ENCODE peak calls at places on chromosomes 16 and 17, in seven cellular contexts. S is progenitor cell of endocrine pancreas, P is AG04450, X is breast epithelium, J is AG04449, L is epithelial cell of esophagus, T is A549. V is an unnamed sample.

GRCh38 chr16:73202176-73202729 is 154.3 kb upstream of the ZFHX3 start:
- DNase-seq in S (no peak), P (peak; percentile 93), X (no peak), J (peak; percentile 97), L (no peak), T (peak; percentile 16), V (no peak)

GRCh38 chr16:70738083-70738977 is 52.5 kb upstream of the MTSS2 start:
- DNase-seq in S (no peak), P (peak; percentile 81), X (no peak), J (no peak), L (peak; percentile 75), T (peak; percentile 69), V (peak; percentile 71)

GRCh38 chr17:27990979-27991378 is 51.5 kb upstream of the NLK start:
- DNase-seq in S (no peak), P (no peak), X (no peak), J (no peak), L (no peak), T (no peak), V (no peak)

GRCh38 chr17:82195675-82196258 is 16.9 kb downstream of the CCDC57 start:
- DNase-seq in S (no peak), P (no peak), X (no peak), J (no peak), L (no peak), T (no peak), V (no peak)

GRCh38 chr17:19975601-19976000 is 2.0 kb downstream of the AKAP10 start:
- DNase-seq in S (no peak), P (no peak), X (no peak), J (no peak), L (no peak), T (no peak), V (no peak)

GRCh38 chr16:57966133-57966805 is 4.7 kb downstream of the CNGB1 start:
- DNase-seq in S (no peak), P (no peak), X (no peak), J (no peak), L (no peak), T (no peak), V (no peak)

GRCh38 chr17:50946891-50947843 is 81.0 kb upstream of the TOB1 start:
- DNase-seq in S (no peak), P (no peak), X (no peak), J (no peak), L (no peak), T (peak; percentile 62), V (no peak)

GRCh38 chr17:61340431-61340830 is 59.2 kb upstream of the TBX2 start:
- DNase-seq in S (no peak), P (no peak), X (no peak), J (no peak), L (peak; percentile 24), T (no peak), V (no peak)

GRCh38 chr17:77546772-77547201 is 406.0 kb downstream of the SEC14L1 start:
- DNase-seq in S (no peak), P (no peak), X (no peak), J (no peak), L (no peak), T (no peak), V (no peak)

GRCh38 chr17:42653179-42654124 is 5.6 kb upstream of the TUBG2 start:
- DNase-seq in S (no peak), P (no peak), X (peak; percentile 59), J (no peak), L (no peak), T (no peak), V (no peak)

GRCh38 chr17:77085916-77086432 is 54.8 kb upstream of the SEC14L1 start:
- DNase-seq in S (no peak), P (no peak), X (no peak), J (no peak), L (no peak), T (no peak), V (peak; percentile 46)

GRCh38 chr17:81044764-81045589 is 10.0 kb downstream of the BAIAP2 start:
- DNase-seq in S (no peak), P (no peak), X (peak; percentile 93), J (no peak), L (no peak), T (peak; percentile 45), V (peak; percentile 62)

GRCh38 chr16:77991701-77992100 is 30.6 kb upstream of the CLEC3A start:
- DNase-seq in S (no peak), P (no peak), X (no peak), J (no peak), L (peak; percentile 7), T (no peak), V (no peak)

GRCh38 chr16:56399492-56399891 is 25.9 kb downstream of the AMFR start:
- DNase-seq in S (no peak), P (no peak), X (no peak), J (no peak), L (no peak), T (no peak), V (no peak)

GRCh38 chr16:56399047-56399446 is 26.3 kb downstream of the AMFR start:
- DNase-seq in S (no peak), P (no peak), X (no peak), J (no peak), L (no peak), T (no peak), V (no peak)

GRCh38 chr16:56400458-56400857 is 24.9 kb downstream of the AMFR start:
- DNase-seq in S (no peak), P (no peak), X (no peak), J (no peak), L (no peak), T (no peak), V (no peak)

GRCh38 chr16:56405977-56406376 is 19.4 kb downstream of the AMFR start:
- DNase-seq in S (no peak), P (no peak), X (no peak), J (no peak), L (no peak), T (no peak), V (no peak)

DNA sequence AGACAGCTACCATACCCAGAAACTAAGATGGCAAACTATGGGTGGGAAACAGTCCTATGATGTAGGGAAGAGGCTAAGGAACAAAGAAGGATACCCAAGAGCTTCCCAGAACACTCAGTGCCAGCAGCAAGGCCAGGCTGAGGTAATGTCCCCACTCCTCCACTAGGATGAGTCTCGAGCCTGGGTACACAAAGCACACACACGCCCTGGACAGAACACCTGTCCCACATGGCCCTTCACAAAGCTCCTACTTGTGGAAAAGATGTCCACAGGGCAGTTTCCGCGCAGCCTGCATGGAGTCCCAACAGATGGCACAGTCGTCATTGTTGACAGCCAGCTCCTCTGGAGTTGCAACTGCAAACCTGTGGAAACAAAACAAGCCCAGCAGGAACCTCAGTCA is 23.9 kb downstream of the AMFR start:
- DNase-seq in S (no peak), P (no peak), X (no peak), J (no peak), L (peak; percentile 38), T (peak; percentile 55), V (peak; percentile 31)
- TF ChIP-seq CTCF in S (peak; percentile 39), P (no peak), X (no peak), J (peak; percentile 6), L (peak; percentile 41), T (no peak), V (peak; percentile 13)

GRCh38 chr17:68463211-68463990 is 6.1 kb upstream of the WIPI1 start:
- DNase-seq in S (no peak), P (no peak), X (no peak), J (no peak), L (no peak), T (no peak), V (no peak)
- TF ChIP-seq CTCF in S (no peak), P (no peak), X (no peak), J (no peak), L (no peak), T (no peak), V (no peak)

GRCh38 chr16:894841-895240 is 75.9 kb downstream of the LMF1 start:
- DNase-seq in S (no peak), P (no peak), X (no peak), J (no peak), L (no peak), T (no peak), V (peak; percentile 26)
- TF ChIP-seq CTCF in S (no peak), P (no peak), X (no peak), J (no peak), L (no peak), T (no peak), V (peak; percentile 35)

DNA sequence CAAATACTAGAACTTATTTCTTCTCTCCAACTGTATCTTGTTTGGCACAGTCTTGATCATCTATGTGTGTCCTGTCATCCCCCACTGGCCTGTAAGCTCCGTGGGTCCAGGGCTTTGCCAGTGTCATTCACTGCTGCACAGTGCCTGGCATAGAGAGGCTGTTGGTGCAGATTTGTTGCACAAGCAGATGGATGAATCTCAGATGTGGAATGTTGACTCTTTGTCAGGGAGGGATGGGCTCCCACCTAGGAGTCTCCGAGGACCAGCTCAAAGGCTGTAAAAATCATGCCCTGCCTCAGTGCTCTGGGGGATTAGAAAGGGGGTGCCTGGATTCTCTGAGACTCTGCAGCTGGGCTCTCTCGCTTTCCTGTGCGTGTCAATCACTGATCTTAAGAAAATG is 60.6 kb downstream of the RAB11FIP4 start:
- DNase-seq in S (no peak), P (no peak), X (no peak), J (no peak), L (peak; percentile 67), T (no peak), V (no peak)
- TF ChIP-seq CTCF in S (no peak), P (no peak), X (no peak), J (no peak), L (no peak), T (no peak), V (no peak)

DNA sequence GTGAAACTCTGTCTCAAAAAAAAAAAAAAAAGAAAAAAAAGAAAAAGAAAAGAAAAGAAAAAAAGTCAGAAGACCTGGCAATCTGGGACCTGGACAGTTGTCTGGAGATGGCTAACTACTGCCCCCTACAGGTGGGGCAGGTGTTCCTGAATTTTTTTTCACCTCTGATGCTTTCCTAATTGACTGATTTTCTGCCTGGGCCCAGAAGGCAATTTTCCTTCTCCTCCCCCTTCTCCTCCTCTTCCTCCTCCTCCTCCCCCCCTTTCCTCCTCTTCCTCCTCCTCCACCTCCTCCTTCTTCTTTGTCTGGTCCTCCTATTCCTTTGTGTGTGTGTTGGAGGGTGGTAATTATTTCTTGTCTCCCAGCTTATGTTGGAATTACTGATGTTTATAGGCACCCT is 26.7 kb downstream of the IRX5 start:
- DNase-seq in S (no peak), P (no peak), X (no peak), J (no peak), L (peak; percentile 67), T (peak; percentile 47), V (peak; percentile 32)
- TF ChIP-seq CTCF in S (peak; percentile 46), P (peak; percentile 34), X (peak; percentile 37), J (peak; percentile 20), L (peak; percentile 64), T (peak; percentile 56), V (peak; percentile 69)

GRCh38 chr16:64780445-64780844 is 341.4 kb downstream of the CDH11 start:
- DNase-seq in S (no peak), P (no peak), X (no peak), J (no peak), L (no peak), T (no peak), V (no peak)

GRCh38 chr16:64784635-64785034 is 337.2 kb downstream of the CDH11 start:
- DNase-seq in S (no peak), P (no peak), X (no peak), J (no peak), L (no peak), T (no peak), V (no peak)

GRCh38 chr16:64782484-64782883 is 339.4 kb downstream of the CDH11 start:
- DNase-seq in S (no peak), P (no peak), X (no peak), J (no peak), L (no peak), T (no peak), V (no peak)
- TF ChIP-seq CTCF in S (no peak), P (no peak), X (no peak), J (no peak), L (no peak), T (no peak), V (no peak)